ENCODE peak calls at places on chromosomes 5 and 9, in six cellular contexts. One of them, this sample, is unnamed.
A peak's percentile ranks its signal among the peaks of the same experiment; 100 is the strongest.

GRCh38 chr9:129310666-129311350 is 132.7 kb upstream of the IER5L start:
- DNase-seq in progenitor cell of endocrine pancreas: no peak
- DNase-seq in HCT116: no peak
- DNase-seq in AG09319: no peak
- DNase-seq in WTC11: no peak
- DNase-seq in cardiac muscle cell: no peak
- DNase-seq in this sample: no peak

GRCh38 chr5:80516826-80517225 is 28.9 kb downstream of the FAM151B start:
- DNase-seq in HCT116: peak; percentile 36
- DNase-seq in cardiac muscle cell: peak; percentile 72
- DNase-seq in AG09319: peak; percentile 10
- DNase-seq in progenitor cell of endocrine pancreas: no peak
- DNase-seq in WTC11: no peak
- DNase-seq in this sample: no peak

GRCh38 chr5:83219077-83219476 is 141.7 kb downstream of the XRCC4 start:
- DNase-seq in progenitor cell of endocrine pancreas: no peak
- DNase-seq in AG09319: no peak
- DNase-seq in WTC11: no peak
- DNase-seq in cardiac muscle cell: no peak
- DNase-seq in HCT116: no peak
- DNase-seq in this sample: no peak

GRCh38 chr9:121350993-121351561 is 19.0 kb downstream of the STOM start:
- DNase-seq in AG09319: peak; percentile 89
- DNase-seq in cardiac muscle cell: peak; percentile 95
- DNase-seq in HCT116: peak; percentile 38
- DNase-seq in WTC11: no peak
- DNase-seq in progenitor cell of endocrine pancreas: no peak
- DNase-seq in this sample: no peak

GRCh38 chr9:89770779-89771178 is 166.0 kb downstream of the GADD45G start:
- DNase-seq in WTC11: no peak
- DNase-seq in progenitor cell of endocrine pancreas: no peak
- DNase-seq in AG09319: no peak
- DNase-seq in cardiac muscle cell: no peak
- DNase-seq in HCT116: no peak
- DNase-seq in this sample: no peak

GRCh38 chr9:18386091-18386490 is 87.9 kb upstream of the ADAMTSL1 start:
- DNase-seq in progenitor cell of endocrine pancreas: no peak
- DNase-seq in HCT116: no peak
- DNase-seq in cardiac muscle cell: no peak
- DNase-seq in WTC11: no peak
- DNase-seq in AG09319: no peak
- DNase-seq in this sample: no peak

GRCh38 chr5:165361143-165361542 is 1855.7 kb downstream of the MAT2B start:
- DNase-seq in progenitor cell of endocrine pancreas: no peak
- DNase-seq in HCT116: no peak
- DNase-seq in AG09319: no peak
- DNase-seq in cardiac muscle cell: no peak
- DNase-seq in WTC11: no peak
- DNase-seq in this sample: no peak

GRCh38 chr5:13704401-13704800 is 240.1 kb downstream of the DNAH5 start:
- DNase-seq in HCT116: no peak
- DNase-seq in WTC11: no peak
- DNase-seq in cardiac muscle cell: no peak
- DNase-seq in progenitor cell of endocrine pancreas: no peak
- DNase-seq in AG09319: no peak
- DNase-seq in this sample: no peak

GRCh38 chr9:133768371-133768858 is 30.3 kb upstream of the SARDH start:
- DNase-seq in WTC11: peak; percentile 3
- DNase-seq in progenitor cell of endocrine pancreas: peak; percentile 3
- DNase-seq in cardiac muscle cell: no peak
- DNase-seq in AG09319: no peak
- DNase-seq in HCT116: no peak
- DNase-seq in this sample: peak; percentile 27

GRCh38 chr9:81531511-81531910 is 157.8 kb downstream of the TLE1 start:
- DNase-seq in WTC11: no peak
- DNase-seq in progenitor cell of endocrine pancreas: no peak
- DNase-seq in cardiac muscle cell: no peak
- DNase-seq in AG09319: no peak
- DNase-seq in HCT116: no peak
- DNase-seq in this sample: no peak

GRCh38 chr5:147558826-147559225 is 49.0 kb upstream of the DPYSL3 start:
- DNase-seq in cardiac muscle cell: peak; percentile 88
- DNase-seq in HCT116: no peak
- DNase-seq in AG09319: peak; percentile 52
- DNase-seq in WTC11: peak; percentile 61
- DNase-seq in progenitor cell of endocrine pancreas: no peak
- DNase-seq in this sample: no peak

GRCh38 chr5:78985407-78986223 is 505 bp upstream of the ARSB start:
- DNase-seq in progenitor cell of endocrine pancreas: no peak
- DNase-seq in cardiac muscle cell: peak; percentile 38
- DNase-seq in AG09319: no peak
- DNase-seq in WTC11: no peak
- DNase-seq in HCT116: no peak
- DNase-seq in this sample: no peak

GRCh38 chr9:109640232-109641078 is 139.5 kb upstream of the PALM2AKAP2 start:
- DNase-seq in AG09319: no peak
- DNase-seq in progenitor cell of endocrine pancreas: peak; percentile 24
- DNase-seq in cardiac muscle cell: peak; percentile 52
- DNase-seq in HCT116: no peak
- DNase-seq in WTC11: peak; percentile 68
- DNase-seq in this sample: peak; percentile 62

GRCh38 chr5:132826424-132827082 is 3.9 kb downstream of the SHROOM1 start:
- DNase-seq in AG09319: no peak
- DNase-seq in cardiac muscle cell: no peak
- DNase-seq in HCT116: no peak
- DNase-seq in WTC11: no peak
- DNase-seq in progenitor cell of endocrine pancreas: no peak
- DNase-seq in this sample: peak; percentile 34

GRCh38 chr9:136353757-136354488 is 9.6 kb downstream of the DNLZ start:
- DNase-seq in WTC11: no peak
- DNase-seq in HCT116: no peak
- DNase-seq in cardiac muscle cell: no peak
- DNase-seq in AG09319: no peak
- DNase-seq in progenitor cell of endocrine pancreas: no peak
- DNase-seq in this sample: no peak
- TF ChIP-seq CTCF in WTC11: no peak
- TF ChIP-seq CTCF in HCT116: no peak
- TF ChIP-seq CTCF in cardiac muscle cell: no peak
- TF ChIP-seq CTCF in AG09319: no peak
- TF ChIP-seq CTCF in progenitor cell of endocrine pancreas: no peak
- TF ChIP-seq CTCF in this sample: no peak

GRCh38 chr5:53337827-53338226 is 142.6 kb upstream of the FST start:
- DNase-seq in AG09319: no peak
- DNase-seq in cardiac muscle cell: no peak
- DNase-seq in progenitor cell of endocrine pancreas: no peak
- DNase-seq in WTC11: no peak
- DNase-seq in HCT116: no peak
- DNase-seq in this sample: no peak
- TF ChIP-seq CTCF in AG09319: no peak
- TF ChIP-seq CTCF in cardiac muscle cell: no peak
- TF ChIP-seq CTCF in progenitor cell of endocrine pancreas: no peak
- TF ChIP-seq CTCF in WTC11: no peak
- TF ChIP-seq CTCF in HCT116: no peak
- TF ChIP-seq CTCF in this sample: no peak

DNA sequence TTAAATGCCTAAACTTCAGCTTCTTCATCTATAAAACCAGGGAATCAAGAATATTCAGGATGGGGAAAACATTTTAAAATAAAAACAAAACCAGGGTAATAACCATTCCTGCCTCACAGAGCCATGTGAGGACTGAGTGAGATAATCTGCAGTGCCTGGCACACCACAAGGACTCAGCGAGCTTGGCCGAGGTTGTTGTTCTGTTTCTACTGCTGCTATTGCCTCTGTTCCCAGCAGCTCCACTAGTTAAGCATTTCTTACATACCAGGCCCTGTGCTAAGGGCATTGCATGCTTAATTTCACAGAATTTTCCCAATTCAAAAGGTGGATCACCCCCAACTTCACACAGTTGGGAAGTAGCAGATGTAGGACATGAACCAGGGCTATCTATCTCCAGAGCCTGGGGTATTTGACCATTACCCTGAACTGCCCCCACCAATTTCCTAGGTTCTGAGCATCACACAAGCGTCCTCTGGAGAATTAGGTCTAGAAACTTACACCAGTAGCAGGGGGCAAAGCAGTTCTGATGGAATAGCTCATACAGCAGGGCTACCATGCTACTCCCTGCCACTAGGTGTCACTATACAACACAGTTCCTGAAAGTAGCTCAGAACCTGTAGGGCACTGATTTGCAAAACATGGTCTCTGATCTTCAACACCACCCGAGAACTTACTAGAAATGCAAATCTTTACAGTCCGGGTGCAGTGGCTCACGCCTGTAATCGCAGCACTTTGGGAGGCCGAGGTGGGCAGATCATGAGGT is 74.3 kb downstream of the LRSAM1 start:
- DNase-seq in progenitor cell of endocrine pancreas: no peak
- DNase-seq in AG09319: no peak
- DNase-seq in WTC11: no peak
- DNase-seq in HCT116: peak; percentile 54
- DNase-seq in cardiac muscle cell: peak; percentile 61
- DNase-seq in this sample: no peak
- TF ChIP-seq CTCF in progenitor cell of endocrine pancreas: peak; percentile 40
- TF ChIP-seq CTCF in AG09319: peak; percentile 64
- TF ChIP-seq CTCF in WTC11: peak; percentile 61
- TF ChIP-seq CTCF in HCT116: peak; percentile 73
- TF ChIP-seq CTCF in cardiac muscle cell: peak; percentile 61
- TF ChIP-seq CTCF in this sample: peak; percentile 28

GRCh38 chr9:93378276-93378675 is 73.2 kb upstream of the FAM120A start:
- DNase-seq in AG09319: no peak
- DNase-seq in HCT116: no peak
- DNase-seq in progenitor cell of endocrine pancreas: no peak
- DNase-seq in WTC11: no peak
- DNase-seq in cardiac muscle cell: peak; percentile 67
- DNase-seq in this sample: no peak

GRCh38 chr9:93380410-93381060 is 71.0 kb upstream of the FAM120A start:
- DNase-seq in AG09319: no peak
- DNase-seq in HCT116: no peak
- DNase-seq in WTC11: no peak
- DNase-seq in cardiac muscle cell: peak; percentile 6
- DNase-seq in progenitor cell of endocrine pancreas: no peak
- DNase-seq in this sample: no peak

GRCh38 chr9:93379051-93379450 is 72.4 kb upstream of the FAM120A start:
- DNase-seq in HCT116: no peak
- DNase-seq in cardiac muscle cell: no peak
- DNase-seq in progenitor cell of endocrine pancreas: no peak
- DNase-seq in WTC11: no peak
- DNase-seq in AG09319: no peak
- DNase-seq in this sample: no peak
- TF ChIP-seq CTCF in HCT116: peak; percentile 52
- TF ChIP-seq CTCF in cardiac muscle cell: peak; percentile 13
- TF ChIP-seq CTCF in progenitor cell of endocrine pancreas: peak; percentile 41
- TF ChIP-seq CTCF in WTC11: peak; percentile 19
- TF ChIP-seq CTCF in AG09319: no peak
- TF ChIP-seq CTCF in this sample: peak; percentile 34

DNA sequence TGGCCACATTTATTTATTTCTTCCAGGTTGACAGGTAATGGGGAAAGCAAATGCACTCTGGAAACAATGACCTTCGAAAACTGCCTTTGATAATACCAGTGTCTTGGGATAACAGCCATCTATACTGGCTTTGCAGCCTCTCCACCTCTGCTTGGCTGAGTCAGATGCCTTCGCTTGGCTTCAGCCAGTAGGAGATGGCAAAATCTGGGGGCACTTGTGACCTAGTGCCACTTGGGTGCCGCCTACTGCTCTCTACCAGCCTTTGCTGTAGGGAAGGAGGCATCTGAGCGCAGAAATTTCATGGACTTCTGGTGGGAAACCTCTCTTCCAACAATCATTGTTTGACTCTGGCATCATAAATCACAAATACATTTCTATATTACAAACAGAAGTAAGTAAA is 21.8 kb downstream of the FYB1 start:
- DNase-seq in HCT116: peak; percentile 10
- DNase-seq in cardiac muscle cell: no peak
- DNase-seq in WTC11: no peak
- DNase-seq in AG09319: no peak
- DNase-seq in progenitor cell of endocrine pancreas: no peak
- DNase-seq in this sample: no peak
- TF ChIP-seq CTCF in HCT116: no peak
- TF ChIP-seq CTCF in cardiac muscle cell: no peak
- TF ChIP-seq CTCF in WTC11: no peak
- TF ChIP-seq CTCF in AG09319: no peak
- TF ChIP-seq CTCF in progenitor cell of endocrine pancreas: no peak
- TF ChIP-seq CTCF in this sample: no peak

GRCh38 chr9:111896942-111897830 is 572 bp downstream of the UGCG start:
- DNase-seq in WTC11: peak; percentile 40
- DNase-seq in AG09319: no peak
- DNase-seq in cardiac muscle cell: peak; percentile 51
- DNase-seq in progenitor cell of endocrine pancreas: peak; percentile 43
- DNase-seq in HCT116: no peak
- DNase-seq in this sample: no peak
- TF ChIP-seq CTCF in WTC11: no peak
- TF ChIP-seq CTCF in AG09319: peak; percentile 21
- TF ChIP-seq CTCF in cardiac muscle cell: peak; percentile 22
- TF ChIP-seq CTCF in progenitor cell of endocrine pancreas: no peak
- TF ChIP-seq CTCF in HCT116: no peak
- TF ChIP-seq CTCF in this sample: no peak

DNA sequence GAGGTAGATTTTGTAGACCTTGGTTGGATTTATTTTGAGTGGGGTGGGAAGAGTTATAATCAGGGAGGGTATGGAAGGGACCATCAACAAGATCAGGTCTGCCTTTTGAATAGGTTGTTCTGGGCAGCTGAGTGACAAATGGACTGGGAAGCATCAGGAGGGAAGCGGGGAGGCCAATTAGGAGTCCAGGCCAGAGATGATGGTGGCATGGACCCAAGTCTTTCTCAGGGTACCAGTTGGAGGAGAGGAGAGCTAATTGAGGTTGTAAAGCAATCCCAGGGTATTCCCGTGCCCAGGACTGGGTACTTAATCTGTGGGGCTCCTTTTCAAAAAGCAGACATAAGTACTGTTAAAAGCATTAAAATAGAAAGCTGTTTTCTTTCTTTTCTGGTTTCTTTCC is 88.9 kb downstream of the ARHGAP26 start:
- DNase-seq in HCT116: no peak
- DNase-seq in cardiac muscle cell: no peak
- DNase-seq in WTC11: no peak
- DNase-seq in AG09319: no peak
- DNase-seq in progenitor cell of endocrine pancreas: no peak
- DNase-seq in this sample: no peak
- TF ChIP-seq CTCF in HCT116: no peak
- TF ChIP-seq CTCF in cardiac muscle cell: no peak
- TF ChIP-seq CTCF in WTC11: no peak
- TF ChIP-seq CTCF in AG09319: no peak
- TF ChIP-seq CTCF in progenitor cell of endocrine pancreas: no peak
- TF ChIP-seq CTCF in this sample: no peak